ENCODE peak calls at places on chromosome X, in five cellular contexts. T is GM20000, R is NCI-H748 treated with DMSO at 0.1 percent for 48 hours, F is AG10803, L is coronary artery. E is an unnamed sample.

GRCh38 chrX:136577562-136577961 is 45.5 kb downstream of the VGLL1 start:
- DNase-seq in T (peak), R (peak), F (peak), L (no peak), E (no peak)

GRCh38 chrX:103464071-103464773 is 55.1 kb downstream of the RAB40A start:
- DNase-seq in T (peak), R (no peak), F (peak), L (no peak), E (no peak)

GRCh38 chrX:3663576-3664290 is 49.7 kb downstream of the PRKX start:
- DNase-seq in T (no peak), R (no peak), F (no peak), L (no peak), E (no peak)

GRCh38 chrX:132119283-132119682 is 8.5 kb downstream of the FRMD7 start:
- DNase-seq in T (no peak), R (no peak), F (no peak), L (no peak), E (no peak)

GRCh38 chrX:22533898-22534297 is 261.2 kb downstream of the CBLL2 start:
- DNase-seq in T (no peak), R (no peak), F (no peak), L (no peak), E (no peak)

GRCh38 chrX:96425204-96425603 is 259.4 kb upstream of the DIAPH2 start:
- DNase-seq in T (no peak), R (no peak), F (no peak), L (no peak), E (no peak)

GRCh38 chrX:41661366-41662095 is 27.2 kb upstream of the GPR34 start:
- DNase-seq in T (no peak), R (no peak), F (peak), L (no peak), E (no peak)

GRCh38 chrX:128408842-128409241 is 356.6 kb upstream of the ACTRT1 start:
- DNase-seq in T (no peak), R (no peak), F (no peak), L (no peak), E (no peak)

GRCh38 chrX:11886745-11887144 is 128.7 kb downstream of the MSL3 start:
- DNase-seq in T (no peak), R (peak), F (peak), L (no peak), E (no peak)

GRCh38 chrX:118823263-118824172 is at the start of gene ZCCHC12:
- DNase-seq in T (peak), R (peak), F (no peak), L (no peak), E (no peak)

GRCh38 chrX:137164329-137164728 is 130.5 kb upstream of the GPR101 start:
- DNase-seq in T (no peak), R (no peak), F (no peak), L (no peak), E (no peak)

GRCh38 chrX:16023790-16024734 is 99.3 kb upstream of the GRPR start:
- DNase-seq in T (peak), R (no peak), F (peak), L (no peak), E (peak)

GRCh38 chrX:47637546-47638195 is 7.9 kb upstream of the CFP start:
- DNase-seq in T (peak), R (no peak), F (no peak), L (no peak), E (no peak)

GRCh38 chrX:54551801-54552200 is 21.8 kb downstream of the GNL3L start:
- DNase-seq in T (no peak), R (no peak), F (no peak), L (no peak), E (no peak)

GRCh38 chrX:153946910-153947769 is 2.7 kb upstream of the RENBP start:
- DNase-seq in T (peak), R (peak), F (peak), L (no peak), E (no peak)

GRCh38 chrX:150854856-150855255 is 43.6 kb downstream of the CD99L2 start:
- DNase-seq in T (no peak), R (no peak), F (no peak), L (no peak), E (no peak)

GRCh38 chrX:67613366-67613765 is 69.5 kb downstream of the AR start:
- DNase-seq in T (no peak), R (no peak), F (peak), L (no peak), E (no peak)

GRCh38 chrX:2549874-2550273 is 49.1 kb upstream of the DHRSX start:
- DNase-seq in T (no peak), R (peak), F (no peak), L (no peak), E (no peak)

GRCh38 chrX:40947276-40947675 is 138.0 kb upstream of the USP9X start:
- DNase-seq in T (no peak), R (no peak), F (peak), L (no peak), E (no peak)

GRCh38 chrX:150074175-150074574 is 135.9 kb upstream of the EOLA2 start:
- DNase-seq in T (no peak), R (no peak), F (no peak), L (no peak), E (no peak)

GRCh38 chrX:123869488-123869887 is 9.6 kb downstream of the XIAP start:
- DNase-seq in T (no peak), R (no peak), F (no peak), L (no peak), E (no peak)

GRCh38 chrX:153635788-153636668 is 11.0 kb upstream of the DUSP9 start:
- DNase-seq in T (peak), R (no peak), F (no peak), L (no peak), E (no peak)

GRCh38 chrX:142891046-142891445 is 134.7 kb upstream of the SPANXN4 start:
- DNase-seq in T (no peak), R (no peak), F (no peak), L (no peak), E (no peak)

GRCh38 chrX:133865761-133866470 is 119.5 kb downstream of the GPC3 start:
- DNase-seq in T (no peak), R (no peak), F (no peak), L (no peak), E (no peak)

GRCh38 chrX:3939967-3940610 is 226.6 kb upstream of the PRKX start:
- DNase-seq in T (peak), R (peak), F (peak), L (no peak), E (no peak)

GRCh38 chrX:150906694-150907093 is 8.2 kb upstream of the CD99L2 start:
- DNase-seq in T (no peak), R (no peak), F (no peak), L (no peak), E (no peak)

GRCh38 chrX:43880439-43880838 is 1.8 kb downstream of the MAOB start:
- DNase-seq in T (no peak), R (no peak), F (no peak), L (no peak), E (no peak)

GRCh38 chrX:45849261-45849660 is 648.6 kb upstream of the DIPK2B start:
- DNase-seq in T (peak), R (peak), F (peak), L (no peak), E (no peak)

GRCh38 chrX:79259073-79259689 is 108.0 kb downstream of the ITM2A start:
- DNase-seq in T (peak), R (no peak), F (no peak), L (no peak), E (peak)

GRCh38 chrX:134908235-134908834 is 82.5 kb upstream of the SMIM10 start:
- DNase-seq in T (peak), R (no peak), F (peak), L (no peak), E (no peak)

E was measured in GM12864.